ENCODE peak calls at places on chromosomes 7 and 10, in five cellular contexts. One of them, this sample, is unnamed.

GRCh38 chr7:12423995-12424745 is 20.5 kb upstream of the VWDE start:
- DNase-seq in astrocyte of the cerebellum: no peak
- DNase-seq in cardiac muscle cell: no peak
- DNase-seq in WTC11: peak; percentile 80
- DNase-seq in GM10248: no peak
- DNase-seq in this sample: no peak

GRCh38 chr7:2813350-2814185 is 30.5 kb downstream of the GNA12 start:
- DNase-seq in WTC11: no peak
- DNase-seq in GM10248: no peak
- DNase-seq in cardiac muscle cell: no peak
- DNase-seq in astrocyte of the cerebellum: no peak
- DNase-seq in this sample: no peak

GRCh38 chr10:78634389-78634815 is 434.4 kb upstream of the ZMIZ1 start:
- DNase-seq in astrocyte of the cerebellum: no peak
- DNase-seq in cardiac muscle cell: peak; percentile 66
- DNase-seq in WTC11: no peak
- DNase-seq in GM10248: peak; percentile 30
- DNase-seq in this sample: no peak

GRCh38 chr7:18475488-18475887 is 20.1 kb upstream of the HDAC9 start:
- DNase-seq in cardiac muscle cell: no peak
- DNase-seq in WTC11: no peak
- DNase-seq in astrocyte of the cerebellum: no peak
- DNase-seq in GM10248: no peak
- DNase-seq in this sample: no peak

GRCh38 chr7:150453186-150453585 is 2.8 kb downstream of the GIMAP8 start:
- DNase-seq in astrocyte of the cerebellum: no peak
- DNase-seq in WTC11: no peak
- DNase-seq in GM10248: no peak
- DNase-seq in cardiac muscle cell: no peak
- DNase-seq in this sample: no peak

GRCh38 chr10:102785818-102786217 is 42.1 kb downstream of the WBP1L start:
- DNase-seq in GM10248: no peak
- DNase-seq in WTC11: no peak
- DNase-seq in cardiac muscle cell: peak; percentile 85
- DNase-seq in astrocyte of the cerebellum: no peak
- DNase-seq in this sample: no peak

GRCh38 chr7:120460928-120461327 is 188.0 kb downstream of the KCND2 start:
- DNase-seq in GM10248: no peak
- DNase-seq in cardiac muscle cell: no peak
- DNase-seq in astrocyte of the cerebellum: no peak
- DNase-seq in WTC11: no peak
- DNase-seq in this sample: no peak

GRCh38 chr10:7756360-7756992 is 31.3 kb downstream of the KIN start:
- DNase-seq in astrocyte of the cerebellum: no peak
- DNase-seq in cardiac muscle cell: peak; percentile 48
- DNase-seq in GM10248: no peak
- DNase-seq in WTC11: peak; percentile 33
- DNase-seq in this sample: no peak

GRCh38 chr10:26733750-26734568 is 36.5 kb downstream of the PDSS1 start:
- DNase-seq in astrocyte of the cerebellum: no peak
- DNase-seq in GM10248: no peak
- DNase-seq in WTC11: no peak
- DNase-seq in cardiac muscle cell: no peak
- DNase-seq in this sample: no peak

GRCh38 chr10:43962346-43963191 is 313.9 kb upstream of the ZNF32 start:
- DNase-seq in astrocyte of the cerebellum: peak; percentile 63
- DNase-seq in WTC11: no peak
- DNase-seq in GM10248: no peak
- DNase-seq in cardiac muscle cell: no peak
- DNase-seq in this sample: no peak

GRCh38 chr10:26807532-26807931 is 53.2 kb downstream of the ABI1 start:
- DNase-seq in WTC11: no peak
- DNase-seq in GM10248: no peak
- DNase-seq in astrocyte of the cerebellum: no peak
- DNase-seq in cardiac muscle cell: no peak
- DNase-seq in this sample: no peak

GRCh38 chr7:17408904-17409290 is 110.4 kb downstream of the AHR start:
- DNase-seq in astrocyte of the cerebellum: no peak
- DNase-seq in cardiac muscle cell: peak; percentile 10
- DNase-seq in GM10248: no peak
- DNase-seq in WTC11: no peak
- DNase-seq in this sample: no peak

GRCh38 chr10:128035557-128035973 is 90.7 kb downstream of the MKI67 start:
- DNase-seq in astrocyte of the cerebellum: no peak
- DNase-seq in GM10248: peak; percentile 73
- DNase-seq in WTC11: peak; percentile 82
- DNase-seq in cardiac muscle cell: peak; percentile 44
- DNase-seq in this sample: no peak

GRCh38 chr7:111958431-111958830 is 247.8 kb downstream of the DOCK4 start:
- DNase-seq in GM10248: no peak
- DNase-seq in WTC11: no peak
- DNase-seq in cardiac muscle cell: no peak
- DNase-seq in astrocyte of the cerebellum: no peak
- DNase-seq in this sample: no peak

GRCh38 chr7:27739301-27739913 is 555 bp upstream of the TAX1BP1 start:
- DNase-seq in cardiac muscle cell: no peak
- DNase-seq in astrocyte of the cerebellum: peak; percentile 19
- DNase-seq in GM10248: peak; percentile 21
- DNase-seq in WTC11: no peak
- DNase-seq in this sample: no peak

GRCh38 chr10:49539320-49539885 is 482 bp upstream of the ERCC6 start:
- DNase-seq in GM10248: peak; percentile 34
- DNase-seq in cardiac muscle cell: peak; percentile 72
- DNase-seq in WTC11: peak; percentile 15
- DNase-seq in astrocyte of the cerebellum: no peak
- DNase-seq in this sample: no peak

GRCh38 chr7:4603843-4604231 is 78.3 kb upstream of the FOXK1 start:
- DNase-seq in GM10248: no peak
- DNase-seq in WTC11: no peak
- DNase-seq in astrocyte of the cerebellum: no peak
- DNase-seq in cardiac muscle cell: no peak
- DNase-seq in this sample: no peak

GRCh38 chr10:12534824-12535223 is 185.5 kb downstream of the CAMK1D start:
- DNase-seq in GM10248: no peak
- DNase-seq in WTC11: no peak
- DNase-seq in astrocyte of the cerebellum: no peak
- DNase-seq in cardiac muscle cell: no peak
- DNase-seq in this sample: no peak

GRCh38 chr7:10974717-10975032 is 1.0 kb downstream of the PHF14 start:
- DNase-seq in WTC11: no peak
- DNase-seq in cardiac muscle cell: no peak
- DNase-seq in astrocyte of the cerebellum: no peak
- DNase-seq in GM10248: no peak
- DNase-seq in this sample: no peak

GRCh38 chr10:12019343-12019971 is 23.2 kb downstream of the UPF2 start:
- DNase-seq in WTC11: no peak
- DNase-seq in cardiac muscle cell: peak; percentile 22
- DNase-seq in astrocyte of the cerebellum: no peak
- DNase-seq in GM10248: no peak
- DNase-seq in this sample: no peak

GRCh38 chr10:14945097-14945496 is 8.8 kb downstream of the DCLRE1C start:
- DNase-seq in cardiac muscle cell: peak; percentile 16
- DNase-seq in WTC11: no peak
- DNase-seq in GM10248: no peak
- DNase-seq in astrocyte of the cerebellum: no peak
- DNase-seq in this sample: no peak

GRCh38 chr10:23157691-23158369 is 34.3 kb upstream of the PTF1A start:
- DNase-seq in astrocyte of the cerebellum: peak; percentile 11
- DNase-seq in cardiac muscle cell: peak; percentile 64
- DNase-seq in WTC11: no peak
- DNase-seq in GM10248: peak; percentile 57
- DNase-seq in this sample: peak; percentile 11

GRCh38 chr10:17212802-17213204 is 11.3 kb upstream of the TRDMT1 start:
- DNase-seq in astrocyte of the cerebellum: no peak
- DNase-seq in cardiac muscle cell: no peak
- DNase-seq in GM10248: no peak
- DNase-seq in WTC11: no peak
- DNase-seq in this sample: no peak

GRCh38 chr10:68052463-68052862 is 22.6 kb downstream of the HERC4 start:
- DNase-seq in cardiac muscle cell: peak; percentile 30
- DNase-seq in WTC11: no peak
- DNase-seq in astrocyte of the cerebellum: no peak
- DNase-seq in GM10248: no peak
- DNase-seq in this sample: no peak

GRCh38 chr10:11091517-11092102 is 73.9 kb downstream of the CELF2 start:
- DNase-seq in WTC11: no peak
- DNase-seq in cardiac muscle cell: no peak
- DNase-seq in GM10248: no peak
- DNase-seq in astrocyte of the cerebellum: no peak
- DNase-seq in this sample: no peak

GRCh38 chr7:13880789-13881188 is 108.7 kb downstream of the ETV1 start:
- DNase-seq in astrocyte of the cerebellum: peak; percentile 67
- DNase-seq in cardiac muscle cell: peak; percentile 41
- DNase-seq in WTC11: no peak
- DNase-seq in GM10248: no peak
- DNase-seq in this sample: peak; percentile 39

GRCh38 chr7:40793132-40793531 is 658.3 kb downstream of the SUGCT start:
- DNase-seq in cardiac muscle cell: no peak
- DNase-seq in GM10248: no peak
- DNase-seq in WTC11: no peak
- DNase-seq in astrocyte of the cerebellum: peak; percentile 53
- DNase-seq in this sample: no peak

GRCh38 chr7:4245866-4246470 is 436.1 kb upstream of the FOXK1 start:
- DNase-seq in cardiac muscle cell: no peak
- DNase-seq in WTC11: no peak
- DNase-seq in GM10248: no peak
- DNase-seq in astrocyte of the cerebellum: no peak
- DNase-seq in this sample: no peak

GRCh38 chr10:115795964-115796363 is 477.0 kb downstream of the GFRA1 start:
- DNase-seq in cardiac muscle cell: no peak
- DNase-seq in astrocyte of the cerebellum: no peak
- DNase-seq in WTC11: no peak
- DNase-seq in GM10248: no peak
- DNase-seq in this sample: no peak

GRCh38 chr10:50894312-50894711 is 8.9 kb upstream of the A1CF start:
- DNase-seq in cardiac muscle cell: no peak
- DNase-seq in WTC11: no peak
- DNase-seq in astrocyte of the cerebellum: no peak
- DNase-seq in GM10248: no peak
- DNase-seq in this sample: no peak

GRCh38 chr7:33350577-33350976 is 221.2 kb downstream of the BBS9 start:
- DNase-seq in GM10248: no peak
- DNase-seq in WTC11: no peak
- DNase-seq in cardiac muscle cell: no peak
- DNase-seq in astrocyte of the cerebellum: no peak
- DNase-seq in this sample: no peak

GRCh38 chr7:55463863-55464262 is 98.7 kb downstream of the LANCL2 start:
- DNase-seq in WTC11: no peak
- DNase-seq in cardiac muscle cell: no peak
- DNase-seq in GM10248: no peak
- DNase-seq in astrocyte of the cerebellum: no peak
- DNase-seq in this sample: no peak

GRCh38 chr10:34231441-34232180 is 583.5 kb downstream of the PARD3 start:
- DNase-seq in WTC11: no peak
- DNase-seq in cardiac muscle cell: peak; percentile 12
- DNase-seq in astrocyte of the cerebellum: no peak
- DNase-seq in GM10248: no peak
- DNase-seq in this sample: no peak

GRCh38 chr10:93749218-93749799 is 8.4 kb upstream of the LGI1 start:
- DNase-seq in cardiac muscle cell: no peak
- DNase-seq in astrocyte of the cerebellum: no peak
- DNase-seq in GM10248: no peak
- DNase-seq in WTC11: peak; percentile 30
- DNase-seq in this sample: no peak

GRCh38 chr10:127989481-127989964 is 82.6 kb downstream of the PTPRE start:
- DNase-seq in astrocyte of the cerebellum: no peak
- DNase-seq in WTC11: no peak
- DNase-seq in GM10248: no peak
- DNase-seq in cardiac muscle cell: no peak
- DNase-seq in this sample: no peak

GRCh38 chr7:21428642-21428941 is 709 bp downstream of the SP4 start:
- DNase-seq in astrocyte of the cerebellum: no peak
- DNase-seq in cardiac muscle cell: no peak
- DNase-seq in GM10248: no peak
- DNase-seq in WTC11: no peak
- DNase-seq in this sample: no peak

GRCh38 chr7:21426286-21426957 is 1.5 kb upstream of the SP4 start:
- DNase-seq in astrocyte of the cerebellum: no peak
- DNase-seq in cardiac muscle cell: peak; percentile 31
- DNase-seq in WTC11: no peak
- DNase-seq in GM10248: no peak
- DNase-seq in this sample: no peak

GRCh38 chr7:21429021-21429420 is 1.1 kb downstream of the SP4 start:
- DNase-seq in cardiac muscle cell: no peak
- DNase-seq in WTC11: no peak
- DNase-seq in astrocyte of the cerebellum: no peak
- DNase-seq in GM10248: no peak
- DNase-seq in this sample: no peak

GRCh38 chr7:21427861-21428641 is at the start of gene SP4:
- DNase-seq in GM10248: peak; percentile 96
- DNase-seq in WTC11: peak; percentile 95
- DNase-seq in astrocyte of the cerebellum: peak; percentile 88
- DNase-seq in cardiac muscle cell: peak; percentile 98
- DNase-seq in this sample: peak; percentile 76

GRCh38 chr7:21426958-21427860 is 674 bp upstream of the SP4 start:
- DNase-seq in WTC11: peak; percentile 99
- DNase-seq in astrocyte of the cerebellum: peak; percentile 94
- DNase-seq in GM10248: peak; percentile 97
- DNase-seq in cardiac muscle cell: peak; percentile 99
- DNase-seq in this sample: peak; percentile 91
- TF ChIP-seq CTCF in WTC11: no peak
- TF ChIP-seq CTCF in astrocyte of the cerebellum: peak; percentile 7
- TF ChIP-seq CTCF in GM10248: no peak
- TF ChIP-seq CTCF in cardiac muscle cell: no peak
- TF ChIP-seq CTCF in this sample: peak; percentile 5

GRCh38 chr10:69360485-69361302 is 56.0 kb downstream of the TACR2 start:
- DNase-seq in WTC11: no peak
- DNase-seq in GM10248: no peak
- DNase-seq in cardiac muscle cell: peak; percentile 92
- DNase-seq in astrocyte of the cerebellum: peak; percentile 92
- DNase-seq in this sample: peak; percentile 62
- TF ChIP-seq CTCF in WTC11: no peak
- TF ChIP-seq CTCF in GM10248: no peak
- TF ChIP-seq CTCF in cardiac muscle cell: no peak
- TF ChIP-seq CTCF in astrocyte of the cerebellum: no peak
- TF ChIP-seq CTCF in this sample: no peak

GRCh38 chr7:133201470-133201869 is 51.4 kb upstream of the EXOC4 start:
- DNase-seq in WTC11: no peak
- DNase-seq in GM10248: no peak
- DNase-seq in astrocyte of the cerebellum: no peak
- DNase-seq in cardiac muscle cell: no peak
- DNase-seq in this sample: no peak
- TF ChIP-seq CTCF in WTC11: no peak
- TF ChIP-seq CTCF in GM10248: no peak
- TF ChIP-seq CTCF in astrocyte of the cerebellum: no peak
- TF ChIP-seq CTCF in cardiac muscle cell: no peak
- TF ChIP-seq CTCF in this sample: no peak

GRCh38 chr7:95527776-95528250 is 42.1 kb downstream of the ASB4 start:
- DNase-seq in WTC11: no peak
- DNase-seq in astrocyte of the cerebellum: no peak
- DNase-seq in cardiac muscle cell: no peak
- DNase-seq in GM10248: no peak
- DNase-seq in this sample: no peak
- TF ChIP-seq CTCF in WTC11: no peak
- TF ChIP-seq CTCF in astrocyte of the cerebellum: no peak
- TF ChIP-seq CTCF in cardiac muscle cell: no peak
- TF ChIP-seq CTCF in GM10248: no peak
- TF ChIP-seq CTCF in this sample: no peak